ENCODE peak calls at places on chromosomes 4 and X, in five cellular contexts. M is spleen, T is mucosa of descending colon, W is progenitor cell of endocrine pancreas, K is fibroblast of mammary gland. U is an unnamed sample.

GRCh38 chr4:182143086-182143821 is 99.9 kb upstream of the TENM3 start:
- DNase-seq in M (no peak), W (no peak), T (no peak), K (peak), U (no peak)

GRCh38 chr4:70559216-70559830 is 32.7 kb upstream of the AMBN start:
- DNase-seq in M (no peak), W (peak), T (no peak), K (peak), U (peak)

GRCh38 chr4:33162122-33162521 is 2442.0 kb downstream of the PCDH7 start:
- DNase-seq in W (no peak), T (no peak), M (no peak), K (peak), U (no peak)

GRCh38 chrX:147550217-147550616 is 361.5 kb upstream of the FMR1 start:
- DNase-seq in M (no peak), W (no peak), T (no peak), K (no peak), U (no peak)

GRCh38 chrX:97616883-97617510 is 733.3 kb downstream of the RPA4 start:
- DNase-seq in W (no peak), K (peak), M (no peak), T (no peak), U (no peak)

GRCh38 chrX:24259544-24260240 is 54.2 kb downstream of the SUPT20HL2 start:
- DNase-seq in T (no peak), W (no peak), K (peak), M (no peak), U (no peak)

GRCh38 chr4:38190717-38191178 is 230.6 kb downstream of the PTTG2 start:
- DNase-seq in M (no peak), T (no peak), W (no peak), K (peak), U (no peak)

GRCh38 chr4:158217763-158218162 is 7.5 kb downstream of the TMEM144 start:
- DNase-seq in M (no peak), K (no peak), W (no peak), T (no peak), U (no peak)

GRCh38 chr4:53162926-53163325 is 202.9 kb downstream of the SCFD2 start:
- DNase-seq in M (no peak), T (no peak), K (no peak), W (no peak), U (no peak)

GRCh38 chr4:153507679-153508073 is 41.5 kb downstream of the TMEM131L start:
- DNase-seq in M (no peak), K (no peak), T (no peak), W (no peak), U (peak)
- TF ChIP-seq CTCF in M (no peak), K (no peak), T (no peak), W (no peak), U (no peak)

GRCh38 chrX:151801980-151802379 is 67.4 kb downstream of the CNGA2 start:
- DNase-seq in W (no peak), M (no peak), T (no peak), K (peak), U (no peak)
- TF ChIP-seq CTCF in W (no peak), M (no peak), T (no peak), K (peak), U (no peak)

GRCh38 chr4:159900562-159900961 is 797.7 kb downstream of the RAPGEF2 start:
- DNase-seq in W (no peak), M (no peak), K (no peak), T (no peak), U (no peak)
- TF ChIP-seq CTCF in W (no peak), M (no peak), K (no peak), T (no peak), U (no peak)

GRCh38 chr4:9765091-9765490 is 16.3 kb upstream of the DRD5 start:
- DNase-seq in T (no peak), K (peak), W (no peak), M (no peak), U (peak)

GRCh38 chr4:9773464-9773863 is 8.0 kb upstream of the DRD5 start:
- DNase-seq in M (no peak), T (no peak), K (no peak), W (no peak), U (no peak)

DNA sequence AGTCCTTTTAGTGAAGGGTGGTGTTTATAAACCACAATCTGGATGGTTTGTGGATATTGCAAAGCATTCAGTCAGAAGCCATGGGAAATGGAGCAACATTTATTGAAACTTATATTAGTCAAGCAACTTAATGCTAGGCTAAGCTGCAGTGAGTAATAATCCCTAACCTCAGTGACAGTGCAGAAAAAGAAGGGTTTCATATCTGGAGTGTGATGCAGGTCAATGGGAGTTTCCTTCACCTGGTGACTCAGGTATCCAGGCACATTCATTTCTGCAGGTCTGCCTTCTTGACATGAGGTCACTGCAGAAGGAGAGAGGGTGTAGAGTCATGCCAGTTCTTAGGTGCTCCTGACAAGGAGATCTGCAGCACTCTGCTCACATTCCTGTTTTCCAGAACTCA is 10.4 kb upstream of the DRD5 start:
- DNase-seq in M (no peak), W (no peak), T (no peak), K (no peak), U (no peak)
- TF ChIP-seq CTCF in M (no peak), W (no peak), T (no peak), K (no peak), U (no peak)

GRCh38 chrX:40880712-40881111 is 145.4 kb upstream of the MED14 start:
- DNase-seq in W (no peak), K (no peak), T (no peak), M (no peak), U (no peak)

GRCh38 chrX:40878821-40879571 is 143.7 kb upstream of the MED14 start:
- DNase-seq in M (no peak), K (no peak), T (no peak), W (no peak), U (no peak)

GRCh38 chrX:40883021-40883619 is 147.8 kb upstream of the MED14 start:
- DNase-seq in T (no peak), M (no peak), W (no peak), K (no peak), U (no peak)

DNA sequence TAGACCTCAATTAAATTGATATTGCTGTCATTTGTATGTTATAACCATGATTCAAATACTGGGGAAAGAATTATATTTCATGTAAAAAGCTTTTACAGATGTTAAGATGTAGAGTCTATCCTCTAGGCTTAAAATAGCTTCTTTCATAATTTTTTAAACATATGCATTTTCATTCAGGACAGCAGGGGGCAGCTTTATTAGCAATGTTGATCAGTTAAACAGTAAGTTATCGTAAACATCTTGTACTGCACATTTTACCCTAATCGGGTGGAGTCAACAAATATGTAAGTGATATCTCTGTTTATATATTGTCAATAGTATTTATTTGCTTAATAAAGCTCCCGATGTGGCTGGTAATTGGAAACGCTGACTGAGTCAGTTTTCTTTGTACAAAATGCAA is 142.5 kb upstream of the MED14 start:
- DNase-seq in K (peak), M (no peak), W (no peak), T (no peak), U (no peak)
- TF ChIP-seq CTCF in K (peak), M (peak), W (peak), T (no peak), U (no peak)

DNA sequence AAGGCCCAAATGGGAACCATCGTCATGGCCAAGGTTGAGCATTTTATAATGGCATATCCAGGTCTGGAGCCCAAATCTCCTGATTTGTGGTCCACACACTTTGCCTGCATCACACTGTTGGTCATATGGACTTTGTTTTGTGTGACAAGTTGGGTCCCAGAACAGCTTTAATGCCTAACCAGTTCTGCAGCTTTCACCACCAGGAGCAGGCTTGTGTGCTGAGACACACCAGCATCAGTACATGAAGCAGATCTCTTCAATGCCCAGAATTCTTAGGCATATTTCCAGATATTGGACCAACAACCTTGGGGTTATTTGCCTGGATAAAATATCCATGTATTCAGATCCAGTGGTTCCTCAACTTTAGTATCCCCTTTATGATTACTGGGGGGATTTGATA is 371.3 kb downstream of the FBXW7 start:
- DNase-seq in M (no peak), T (no peak), W (no peak), K (no peak), U (no peak)
- TF ChIP-seq CTCF in M (no peak), T (no peak), W (no peak), K (no peak), U (no peak)